ENCODE peak calls at places on chromosomes 7 and 10, in five cellular contexts. One of them, this sample, is unnamed.

GRCh38 chr7:79979437-79979836 is 155.2 kb upstream of the GNAI1 start:
- DNase-seq in lung: no peak
- DNase-seq in stimulated activated CD8-positive, alpha-beta memory T cell treated with anti-CD3 and anti-CD28 coated beads, Interleukin-2, amount 100 ng/mL, for 1 hour: no peak
- DNase-seq in DMS 273 treated with DMSO at 0.1 percent for 48 hours: no peak
- DNase-seq in H54: no peak
- DNase-seq in this sample: no peak

GRCh38 chr7:159030490-159031134 is 114.1 kb downstream of the VIPR2 start:
- DNase-seq in DMS 273 treated with DMSO at 0.1 percent for 48 hours: peak
- DNase-seq in stimulated activated CD8-positive, alpha-beta memory T cell treated with anti-CD3 and anti-CD28 coated beads, Interleukin-2, amount 100 ng/mL, for 1 hour: no peak
- DNase-seq in lung: peak
- DNase-seq in H54: no peak
- DNase-seq in this sample: peak

GRCh38 chr7:121394709-121395140 is 1.4 kb downstream of the FAM3C start:
- DNase-seq in lung: no peak
- DNase-seq in stimulated activated CD8-positive, alpha-beta memory T cell treated with anti-CD3 and anti-CD28 coated beads, Interleukin-2, amount 100 ng/mL, for 1 hour: no peak
- DNase-seq in H54: no peak
- DNase-seq in DMS 273 treated with DMSO at 0.1 percent for 48 hours: no peak
- DNase-seq in this sample: no peak

GRCh38 chr7:157601530-157601929 is 264.7 kb downstream of the DNAJB6 start:
- DNase-seq in lung: no peak
- DNase-seq in stimulated activated CD8-positive, alpha-beta memory T cell treated with anti-CD3 and anti-CD28 coated beads, Interleukin-2, amount 100 ng/mL, for 1 hour: no peak
- DNase-seq in H54: no peak
- DNase-seq in DMS 273 treated with DMSO at 0.1 percent for 48 hours: no peak
- DNase-seq in this sample: no peak

GRCh38 chr7:22588396-22588795 is 88.4 kb upstream of the STEAP1B start:
- DNase-seq in lung: no peak
- DNase-seq in DMS 273 treated with DMSO at 0.1 percent for 48 hours: no peak
- DNase-seq in H54: no peak
- DNase-seq in stimulated activated CD8-positive, alpha-beta memory T cell treated with anti-CD3 and anti-CD28 coated beads, Interleukin-2, amount 100 ng/mL, for 1 hour: no peak
- DNase-seq in this sample: no peak

GRCh38 chr10:68981074-68981473 is 7.5 kb upstream of the KIFBP start:
- DNase-seq in lung: no peak
- DNase-seq in H54: no peak
- DNase-seq in DMS 273 treated with DMSO at 0.1 percent for 48 hours: no peak
- DNase-seq in stimulated activated CD8-positive, alpha-beta memory T cell treated with anti-CD3 and anti-CD28 coated beads, Interleukin-2, amount 100 ng/mL, for 1 hour: no peak
- DNase-seq in this sample: no peak

GRCh38 chr7:152330827-152331226 is 105.0 kb downstream of the KMT2C start:
- DNase-seq in DMS 273 treated with DMSO at 0.1 percent for 48 hours: no peak
- DNase-seq in H54: no peak
- DNase-seq in stimulated activated CD8-positive, alpha-beta memory T cell treated with anti-CD3 and anti-CD28 coated beads, Interleukin-2, amount 100 ng/mL, for 1 hour: no peak
- DNase-seq in lung: no peak
- DNase-seq in this sample: no peak

GRCh38 chr7:50791921-50792341 is 9.2 kb upstream of the GRB10 start:
- DNase-seq in H54: peak
- DNase-seq in DMS 273 treated with DMSO at 0.1 percent for 48 hours: no peak
- DNase-seq in lung: no peak
- DNase-seq in stimulated activated CD8-positive, alpha-beta memory T cell treated with anti-CD3 and anti-CD28 coated beads, Interleukin-2, amount 100 ng/mL, for 1 hour: no peak
- DNase-seq in this sample: no peak

GRCh38 chr10:8183241-8183704 is 128.8 kb downstream of the GATA3 start:
- DNase-seq in DMS 273 treated with DMSO at 0.1 percent for 48 hours: no peak
- DNase-seq in H54: no peak
- DNase-seq in stimulated activated CD8-positive, alpha-beta memory T cell treated with anti-CD3 and anti-CD28 coated beads, Interleukin-2, amount 100 ng/mL, for 1 hour: no peak
- DNase-seq in lung: no peak
- DNase-seq in this sample: no peak

GRCh38 chr7:100153713-100154519 is 4.6 kb downstream of the TRAPPC14 start:
- DNase-seq in lung: no peak
- DNase-seq in DMS 273 treated with DMSO at 0.1 percent for 48 hours: no peak
- DNase-seq in H54: no peak
- DNase-seq in stimulated activated CD8-positive, alpha-beta memory T cell treated with anti-CD3 and anti-CD28 coated beads, Interleukin-2, amount 100 ng/mL, for 1 hour: no peak
- DNase-seq in this sample: no peak

GRCh38 chr10:58696736-58697135 is 184.1 kb downstream of the BICC1 start:
- DNase-seq in H54: no peak
- DNase-seq in DMS 273 treated with DMSO at 0.1 percent for 48 hours: no peak
- DNase-seq in lung: no peak
- DNase-seq in stimulated activated CD8-positive, alpha-beta memory T cell treated with anti-CD3 and anti-CD28 coated beads, Interleukin-2, amount 100 ng/mL, for 1 hour: no peak
- DNase-seq in this sample: no peak

GRCh38 chr10:117391436-117392205 is 16.4 kb upstream of the PDZD8 start:
- DNase-seq in H54: no peak
- DNase-seq in lung: peak
- DNase-seq in DMS 273 treated with DMSO at 0.1 percent for 48 hours: no peak
- DNase-seq in stimulated activated CD8-positive, alpha-beta memory T cell treated with anti-CD3 and anti-CD28 coated beads, Interleukin-2, amount 100 ng/mL, for 1 hour: no peak
- DNase-seq in this sample: no peak

GRCh38 chr10:103053659-103054581 is 135.8 kb downstream of the CNNM2 start:
- DNase-seq in stimulated activated CD8-positive, alpha-beta memory T cell treated with anti-CD3 and anti-CD28 coated beads, Interleukin-2, amount 100 ng/mL, for 1 hour: peak
- DNase-seq in lung: peak
- DNase-seq in H54: peak
- DNase-seq in DMS 273 treated with DMSO at 0.1 percent for 48 hours: no peak
- DNase-seq in this sample: peak

GRCh38 chr7:29154076-29154475 is 7.7 kb upstream of the CPVL start:
- DNase-seq in H54: no peak
- DNase-seq in lung: no peak
- DNase-seq in stimulated activated CD8-positive, alpha-beta memory T cell treated with anti-CD3 and anti-CD28 coated beads, Interleukin-2, amount 100 ng/mL, for 1 hour: no peak
- DNase-seq in DMS 273 treated with DMSO at 0.1 percent for 48 hours: no peak
- DNase-seq in this sample: no peak

GRCh38 chr7:80724249-80724871 is 85.9 kb downstream of the CD36 start:
- DNase-seq in DMS 273 treated with DMSO at 0.1 percent for 48 hours: no peak
- DNase-seq in H54: no peak
- DNase-seq in stimulated activated CD8-positive, alpha-beta memory T cell treated with anti-CD3 and anti-CD28 coated beads, Interleukin-2, amount 100 ng/mL, for 1 hour: no peak
- DNase-seq in lung: no peak
- DNase-seq in this sample: no peak

GRCh38 chr7:114087674-114088539 is 169.1 kb upstream of the PPP1R3A start:
- DNase-seq in H54: no peak
- DNase-seq in stimulated activated CD8-positive, alpha-beta memory T cell treated with anti-CD3 and anti-CD28 coated beads, Interleukin-2, amount 100 ng/mL, for 1 hour: no peak
- DNase-seq in lung: no peak
- DNase-seq in DMS 273 treated with DMSO at 0.1 percent for 48 hours: no peak
- DNase-seq in this sample: no peak

GRCh38 chr7:95335093-95335492 is 10.8 kb upstream of the PON1 start:
- DNase-seq in lung: no peak
- DNase-seq in H54: peak
- DNase-seq in DMS 273 treated with DMSO at 0.1 percent for 48 hours: no peak
- DNase-seq in stimulated activated CD8-positive, alpha-beta memory T cell treated with anti-CD3 and anti-CD28 coated beads, Interleukin-2, amount 100 ng/mL, for 1 hour: no peak
- DNase-seq in this sample: no peak

GRCh38 chr10:131584286-131584685 is 272.8 kb upstream of the TCERG1L start:
- DNase-seq in H54: no peak
- DNase-seq in DMS 273 treated with DMSO at 0.1 percent for 48 hours: no peak
- DNase-seq in lung: peak
- DNase-seq in stimulated activated CD8-positive, alpha-beta memory T cell treated with anti-CD3 and anti-CD28 coated beads, Interleukin-2, amount 100 ng/mL, for 1 hour: no peak
- DNase-seq in this sample: peak

GRCh38 chr10:119445311-119445934 is 97.1 kb downstream of the RGS10 start:
- DNase-seq in DMS 273 treated with DMSO at 0.1 percent for 48 hours: peak
- DNase-seq in stimulated activated CD8-positive, alpha-beta memory T cell treated with anti-CD3 and anti-CD28 coated beads, Interleukin-2, amount 100 ng/mL, for 1 hour: peak
- DNase-seq in H54: peak
- DNase-seq in lung: peak
- DNase-seq in this sample: peak

GRCh38 chr7:97541188-97541587 is 190.7 kb upstream of the TAC1 start:
- DNase-seq in DMS 273 treated with DMSO at 0.1 percent for 48 hours: no peak
- DNase-seq in stimulated activated CD8-positive, alpha-beta memory T cell treated with anti-CD3 and anti-CD28 coated beads, Interleukin-2, amount 100 ng/mL, for 1 hour: no peak
- DNase-seq in lung: no peak
- DNase-seq in H54: no peak
- DNase-seq in this sample: no peak

GRCh38 chr10:124869941-124870340 is 68.3 kb downstream of the ABRAXAS2 start:
- DNase-seq in lung: no peak
- DNase-seq in DMS 273 treated with DMSO at 0.1 percent for 48 hours: no peak
- DNase-seq in H54: no peak
- DNase-seq in stimulated activated CD8-positive, alpha-beta memory T cell treated with anti-CD3 and anti-CD28 coated beads, Interleukin-2, amount 100 ng/mL, for 1 hour: no peak
- DNase-seq in this sample: no peak

GRCh38 chr10:58348571-58349033 is 13.8 kb downstream of the UBE2D1 start:
- DNase-seq in stimulated activated CD8-positive, alpha-beta memory T cell treated with anti-CD3 and anti-CD28 coated beads, Interleukin-2, amount 100 ng/mL, for 1 hour: no peak
- DNase-seq in lung: no peak
- DNase-seq in DMS 273 treated with DMSO at 0.1 percent for 48 hours: no peak
- DNase-seq in H54: no peak
- DNase-seq in this sample: no peak

GRCh38 chr7:27184342-27185012 is 555 bp downstream of the HOXA11 start:
- DNase-seq in DMS 273 treated with DMSO at 0.1 percent for 48 hours: no peak
- DNase-seq in lung: no peak
- DNase-seq in H54: no peak
- DNase-seq in stimulated activated CD8-positive, alpha-beta memory T cell treated with anti-CD3 and anti-CD28 coated beads, Interleukin-2, amount 100 ng/mL, for 1 hour: no peak
- DNase-seq in this sample: no peak

GRCh38 chr10:75083972-75084833 is 27.3 kb upstream of the SAMD8 start:
- DNase-seq in DMS 273 treated with DMSO at 0.1 percent for 48 hours: no peak
- DNase-seq in H54: no peak
- DNase-seq in stimulated activated CD8-positive, alpha-beta memory T cell treated with anti-CD3 and anti-CD28 coated beads, Interleukin-2, amount 100 ng/mL, for 1 hour: no peak
- DNase-seq in lung: no peak
- DNase-seq in this sample: no peak

GRCh38 chr10:60384006-60384405 is 5.7 kb downstream of the ANK3 start:
- DNase-seq in DMS 273 treated with DMSO at 0.1 percent for 48 hours: no peak
- DNase-seq in H54: no peak
- DNase-seq in lung: no peak
- DNase-seq in stimulated activated CD8-positive, alpha-beta memory T cell treated with anti-CD3 and anti-CD28 coated beads, Interleukin-2, amount 100 ng/mL, for 1 hour: no peak
- DNase-seq in this sample: no peak

GRCh38 chr7:151599401-151600227 is 79.9 kb upstream of the RHEB start:
- DNase-seq in H54: peak
- DNase-seq in lung: no peak
- DNase-seq in DMS 273 treated with DMSO at 0.1 percent for 48 hours: no peak
- DNase-seq in stimulated activated CD8-positive, alpha-beta memory T cell treated with anti-CD3 and anti-CD28 coated beads, Interleukin-2, amount 100 ng/mL, for 1 hour: no peak
- DNase-seq in this sample: peak

GRCh38 chr7:128913856-128914565 is 3.5 kb upstream of the KCP start:
- DNase-seq in stimulated activated CD8-positive, alpha-beta memory T cell treated with anti-CD3 and anti-CD28 coated beads, Interleukin-2, amount 100 ng/mL, for 1 hour: no peak
- DNase-seq in H54: no peak
- DNase-seq in lung: no peak
- DNase-seq in DMS 273 treated with DMSO at 0.1 percent for 48 hours: no peak
- DNase-seq in this sample: no peak

GRCh38 chr7:115676080-115676479 is 354.5 kb downstream of the TFEC start:
- DNase-seq in lung: no peak
- DNase-seq in DMS 273 treated with DMSO at 0.1 percent for 48 hours: no peak
- DNase-seq in H54: no peak
- DNase-seq in stimulated activated CD8-positive, alpha-beta memory T cell treated with anti-CD3 and anti-CD28 coated beads, Interleukin-2, amount 100 ng/mL, for 1 hour: no peak
- DNase-seq in this sample: no peak